ENCODE peak calls at places on chromosomes 7 and 10, in nine cellular contexts. One of them, this sample, is unnamed.
A peak's percentile ranks its signal among the peaks of the same experiment; 100 is the strongest.

GRCh38 chr10:28991738-28992270 is 297.1 kb upstream of the LYZL1 start:
- DNase-seq in Panc1: no peak
- DNase-seq in astrocyte of the spinal cord: peak; percentile 55
- DNase-seq in bronchial epithelial cell: peak; percentile 63
- DNase-seq in naive thymus-derived CD4-positive, alpha-beta T cell: no peak
- DNase-seq in CD8-positive, alpha-beta memory T cell: no peak
- DNase-seq in fibroblast of the aortic adventitia: peak; percentile 53
- DNase-seq in lower lobe of right lung: no peak
- DNase-seq in CD8-positive, alpha-beta T cell: no peak
- DNase-seq in this sample: no peak

GRCh38 chr7:75040512-75040911 is 33.1 kb downstream of the RCC1L start:
- DNase-seq in Panc1: no peak
- DNase-seq in astrocyte of the spinal cord: no peak
- DNase-seq in bronchial epithelial cell: no peak
- DNase-seq in naive thymus-derived CD4-positive, alpha-beta T cell: no peak
- DNase-seq in CD8-positive, alpha-beta memory T cell: no peak
- DNase-seq in fibroblast of the aortic adventitia: no peak
- DNase-seq in lower lobe of right lung: no peak
- DNase-seq in CD8-positive, alpha-beta T cell: no peak
- DNase-seq in this sample: no peak

GRCh38 chr7:104207731-104208420 is at the start of gene ORC5:
- DNase-seq in Panc1: peak; percentile 38
- DNase-seq in astrocyte of the spinal cord: peak; percentile 81
- DNase-seq in bronchial epithelial cell: peak; percentile 71
- DNase-seq in naive thymus-derived CD4-positive, alpha-beta T cell: peak; percentile 59
- DNase-seq in CD8-positive, alpha-beta memory T cell: peak; percentile 79
- DNase-seq in fibroblast of the aortic adventitia: peak; percentile 72
- DNase-seq in lower lobe of right lung: peak; percentile 88
- DNase-seq in CD8-positive, alpha-beta T cell: peak; percentile 85
- DNase-seq in this sample: peak; percentile 70

GRCh38 chr7:132575336-132575986 is 809 bp downstream of the PLXNA4 start:
- DNase-seq in Panc1: no peak
- DNase-seq in astrocyte of the spinal cord: peak; percentile 68
- DNase-seq in bronchial epithelial cell: peak; percentile 8
- DNase-seq in naive thymus-derived CD4-positive, alpha-beta T cell: no peak
- DNase-seq in CD8-positive, alpha-beta memory T cell: no peak
- DNase-seq in fibroblast of the aortic adventitia: peak; percentile 74
- DNase-seq in lower lobe of right lung: no peak
- DNase-seq in CD8-positive, alpha-beta T cell: no peak
- DNase-seq in this sample: no peak

GRCh38 chr10:109914966-109915365 is 8.3 kb downstream of the XPNPEP1 start:
- DNase-seq in Panc1: no peak
- DNase-seq in astrocyte of the spinal cord: peak; percentile 92
- DNase-seq in bronchial epithelial cell: peak; percentile 98
- DNase-seq in naive thymus-derived CD4-positive, alpha-beta T cell: no peak
- DNase-seq in CD8-positive, alpha-beta memory T cell: peak; percentile 64
- DNase-seq in fibroblast of the aortic adventitia: peak; percentile 90
- DNase-seq in lower lobe of right lung: no peak
- DNase-seq in CD8-positive, alpha-beta T cell: peak; percentile 56
- DNase-seq in this sample: peak; percentile 88

GRCh38 chr7:155477469-155477868 is 19.5 kb downstream of the EN2 start:
- DNase-seq in Panc1: no peak
- DNase-seq in astrocyte of the spinal cord: no peak
- DNase-seq in bronchial epithelial cell: no peak
- DNase-seq in naive thymus-derived CD4-positive, alpha-beta T cell: no peak
- DNase-seq in CD8-positive, alpha-beta memory T cell: no peak
- DNase-seq in fibroblast of the aortic adventitia: no peak
- DNase-seq in lower lobe of right lung: no peak
- DNase-seq in CD8-positive, alpha-beta T cell: no peak
- DNase-seq in this sample: no peak

GRCh38 chr10:22791655-22792054 is 77.3 kb upstream of the PIP4K2A start:
- DNase-seq in Panc1: no peak
- DNase-seq in astrocyte of the spinal cord: no peak
- DNase-seq in bronchial epithelial cell: no peak
- DNase-seq in naive thymus-derived CD4-positive, alpha-beta T cell: no peak
- DNase-seq in CD8-positive, alpha-beta memory T cell: no peak
- DNase-seq in fibroblast of the aortic adventitia: no peak
- DNase-seq in lower lobe of right lung: no peak
- DNase-seq in CD8-positive, alpha-beta T cell: no peak
- DNase-seq in this sample: no peak

GRCh38 chr7:115217373-115217772 is 295.5 kb downstream of the MDFIC start:
- DNase-seq in Panc1: no peak
- DNase-seq in astrocyte of the spinal cord: peak; percentile 23
- DNase-seq in bronchial epithelial cell: peak; percentile 10
- DNase-seq in naive thymus-derived CD4-positive, alpha-beta T cell: no peak
- DNase-seq in CD8-positive, alpha-beta memory T cell: no peak
- DNase-seq in fibroblast of the aortic adventitia: peak; percentile 32
- DNase-seq in lower lobe of right lung: no peak
- DNase-seq in CD8-positive, alpha-beta T cell: no peak
- DNase-seq in this sample: no peak

GRCh38 chr7:159032310-159032709 is 112.4 kb downstream of the VIPR2 start:
- DNase-seq in Panc1: no peak
- DNase-seq in astrocyte of the spinal cord: no peak
- DNase-seq in bronchial epithelial cell: no peak
- DNase-seq in naive thymus-derived CD4-positive, alpha-beta T cell: no peak
- DNase-seq in CD8-positive, alpha-beta memory T cell: no peak
- DNase-seq in fibroblast of the aortic adventitia: no peak
- DNase-seq in lower lobe of right lung: no peak
- DNase-seq in CD8-positive, alpha-beta T cell: peak; percentile 46
- DNase-seq in this sample: no peak

GRCh38 chr7:159032753-159033472 is 111.8 kb downstream of the VIPR2 start:
- DNase-seq in Panc1: no peak
- DNase-seq in astrocyte of the spinal cord: no peak
- DNase-seq in bronchial epithelial cell: no peak
- DNase-seq in naive thymus-derived CD4-positive, alpha-beta T cell: no peak
- DNase-seq in CD8-positive, alpha-beta memory T cell: no peak
- DNase-seq in fibroblast of the aortic adventitia: no peak
- DNase-seq in lower lobe of right lung: no peak
- DNase-seq in CD8-positive, alpha-beta T cell: peak; percentile 34
- DNase-seq in this sample: no peak

GRCh38 chr7:159030490-159031134 is 114.1 kb downstream of the VIPR2 start:
- DNase-seq in Panc1: no peak
- DNase-seq in astrocyte of the spinal cord: no peak
- DNase-seq in bronchial epithelial cell: no peak
- DNase-seq in naive thymus-derived CD4-positive, alpha-beta T cell: no peak
- DNase-seq in CD8-positive, alpha-beta memory T cell: no peak
- DNase-seq in fibroblast of the aortic adventitia: no peak
- DNase-seq in lower lobe of right lung: peak; percentile 76
- DNase-seq in CD8-positive, alpha-beta T cell: peak; percentile 46
- DNase-seq in this sample: no peak

GRCh38 chr7:159031750-159032149 is 112.9 kb downstream of the VIPR2 start:
- DNase-seq in Panc1: no peak
- DNase-seq in astrocyte of the spinal cord: no peak
- DNase-seq in bronchial epithelial cell: no peak
- DNase-seq in naive thymus-derived CD4-positive, alpha-beta T cell: no peak
- DNase-seq in CD8-positive, alpha-beta memory T cell: no peak
- DNase-seq in fibroblast of the aortic adventitia: no peak
- DNase-seq in lower lobe of right lung: no peak
- DNase-seq in CD8-positive, alpha-beta T cell: peak; percentile 45
- DNase-seq in this sample: no peak

GRCh38 chr7:159031135-159031701 is 113.4 kb downstream of the VIPR2 start:
- DNase-seq in Panc1: no peak
- DNase-seq in astrocyte of the spinal cord: no peak
- DNase-seq in bronchial epithelial cell: no peak
- DNase-seq in naive thymus-derived CD4-positive, alpha-beta T cell: no peak
- DNase-seq in CD8-positive, alpha-beta memory T cell: no peak
- DNase-seq in fibroblast of the aortic adventitia: no peak
- DNase-seq in lower lobe of right lung: no peak
- DNase-seq in CD8-positive, alpha-beta T cell: peak; percentile 37
- DNase-seq in this sample: no peak
- H3K4me3 ChIP-seq in Panc1: peak overlapping the region; percentile 46
- H3K4me3 ChIP-seq in astrocyte of the spinal cord: no peak overlapping the region
- H3K4me3 ChIP-seq in bronchial epithelial cell: peak overlapping the region; percentile 36
- H3K4me3 ChIP-seq in naive thymus-derived CD4-positive, alpha-beta T cell: no peak overlapping the region
- H3K4me3 ChIP-seq in CD8-positive, alpha-beta memory T cell: no peak overlapping the region
- H3K4me3 ChIP-seq in fibroblast of the aortic adventitia: no peak overlapping the region
- H3K4me3 ChIP-seq in lower lobe of right lung: peak overlapping the region; percentile 61
- H3K4me3 ChIP-seq in CD8-positive, alpha-beta T cell: no peak overlapping the region
- H3K4me3 ChIP-seq in this sample: no peak overlapping the region

DNA sequence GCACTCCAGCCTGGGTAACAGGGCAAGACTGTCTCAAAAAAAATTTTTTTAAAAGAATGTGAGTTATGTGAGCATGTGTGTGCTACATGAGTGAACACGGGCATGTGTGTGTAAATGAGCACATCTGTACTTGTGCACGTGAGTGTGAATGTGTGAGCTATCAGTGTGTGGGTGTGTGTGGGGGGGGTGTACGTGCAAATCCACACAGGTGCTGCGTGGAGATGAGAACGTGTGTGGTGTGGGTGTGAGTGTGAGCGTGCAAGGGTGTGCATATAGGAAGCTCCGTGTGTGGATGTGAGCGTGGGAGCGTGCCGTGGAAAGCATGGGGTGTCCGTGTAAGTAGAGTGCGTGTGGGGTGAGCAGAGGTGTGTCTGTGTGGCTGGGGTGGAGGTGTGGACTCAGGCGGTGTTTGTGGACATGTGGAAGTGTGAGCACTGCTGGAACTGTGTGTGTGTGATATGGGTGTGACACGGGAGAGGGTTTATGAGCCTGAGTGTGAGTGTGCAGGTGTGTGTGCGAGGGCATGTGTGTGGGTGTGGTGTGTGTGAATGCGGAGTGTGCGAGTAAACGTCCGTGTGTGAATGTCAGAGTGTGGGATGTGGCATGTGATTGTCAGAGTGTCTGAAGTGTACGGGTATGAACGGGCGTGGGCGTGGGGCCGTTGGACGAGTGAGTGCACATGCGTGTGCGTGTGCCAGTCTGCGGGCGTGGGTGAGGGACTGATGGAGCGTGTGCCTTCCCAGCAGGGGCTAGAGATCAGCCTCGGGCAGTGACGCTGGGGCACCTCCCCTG is 45.9 kb upstream of the TNRC18 start:
- DNase-seq in Panc1: no peak
- DNase-seq in astrocyte of the spinal cord: no peak
- DNase-seq in bronchial epithelial cell: no peak
- DNase-seq in naive thymus-derived CD4-positive, alpha-beta T cell: no peak
- DNase-seq in CD8-positive, alpha-beta memory T cell: no peak
- DNase-seq in fibroblast of the aortic adventitia: no peak
- DNase-seq in lower lobe of right lung: no peak
- DNase-seq in CD8-positive, alpha-beta T cell: no peak
- DNase-seq in this sample: no peak
- H3K4me3 ChIP-seq in Panc1: no peak overlapping the region
- H3K4me3 ChIP-seq in astrocyte of the spinal cord: no peak overlapping the region
- H3K4me3 ChIP-seq in bronchial epithelial cell: no peak overlapping the region
- H3K4me3 ChIP-seq in naive thymus-derived CD4-positive, alpha-beta T cell: no peak overlapping the region
- H3K4me3 ChIP-seq in CD8-positive, alpha-beta memory T cell: no peak overlapping the region
- H3K4me3 ChIP-seq in fibroblast of the aortic adventitia: no peak overlapping the region
- H3K4me3 ChIP-seq in lower lobe of right lung: no peak overlapping the region
- H3K4me3 ChIP-seq in CD8-positive, alpha-beta T cell: no peak overlapping the region
- H3K4me3 ChIP-seq in this sample: no peak overlapping the region

GRCh38 chr7:55020481-55020871 is 1.7 kb downstream of the EGFR start:
- DNase-seq in Panc1: no peak
- DNase-seq in astrocyte of the spinal cord: peak; percentile 50
- DNase-seq in bronchial epithelial cell: peak; percentile 93
- DNase-seq in naive thymus-derived CD4-positive, alpha-beta T cell: no peak
- DNase-seq in CD8-positive, alpha-beta memory T cell: no peak
- DNase-seq in fibroblast of the aortic adventitia: peak; percentile 72
- DNase-seq in lower lobe of right lung: peak; percentile 64
- DNase-seq in CD8-positive, alpha-beta T cell: no peak
- DNase-seq in this sample: no peak
- H3K4me3 ChIP-seq in Panc1: peak overlapping the region; percentile 74
- H3K4me3 ChIP-seq in astrocyte of the spinal cord: peak overlapping the region; percentile 77
- H3K4me3 ChIP-seq in bronchial epithelial cell: peak overlapping the region; percentile 75
- H3K4me3 ChIP-seq in naive thymus-derived CD4-positive, alpha-beta T cell: no peak overlapping the region
- H3K4me3 ChIP-seq in CD8-positive, alpha-beta memory T cell: no peak overlapping the region
- H3K4me3 ChIP-seq in fibroblast of the aortic adventitia: peak overlapping the region; percentile 79
- H3K4me3 ChIP-seq in lower lobe of right lung: peak overlapping the region; percentile 83
- H3K4me3 ChIP-seq in CD8-positive, alpha-beta T cell: no peak overlapping the region
- H3K4me3 ChIP-seq in this sample: no peak overlapping the region

GRCh38 chr10:89836840-89837172 is 135.4 kb downstream of the KIF20B start:
- DNase-seq in Panc1: no peak
- DNase-seq in astrocyte of the spinal cord: no peak
- DNase-seq in bronchial epithelial cell: no peak
- DNase-seq in naive thymus-derived CD4-positive, alpha-beta T cell: no peak
- DNase-seq in CD8-positive, alpha-beta memory T cell: no peak
- DNase-seq in fibroblast of the aortic adventitia: no peak
- DNase-seq in lower lobe of right lung: peak; percentile 48
- DNase-seq in CD8-positive, alpha-beta T cell: no peak
- DNase-seq in this sample: no peak

GRCh38 chr10:89838002-89838615 is 136.7 kb downstream of the KIF20B start:
- DNase-seq in Panc1: no peak
- DNase-seq in astrocyte of the spinal cord: no peak
- DNase-seq in bronchial epithelial cell: no peak
- DNase-seq in naive thymus-derived CD4-positive, alpha-beta T cell: no peak
- DNase-seq in CD8-positive, alpha-beta memory T cell: no peak
- DNase-seq in fibroblast of the aortic adventitia: no peak
- DNase-seq in lower lobe of right lung: no peak
- DNase-seq in CD8-positive, alpha-beta T cell: no peak
- DNase-seq in this sample: no peak

DNA sequence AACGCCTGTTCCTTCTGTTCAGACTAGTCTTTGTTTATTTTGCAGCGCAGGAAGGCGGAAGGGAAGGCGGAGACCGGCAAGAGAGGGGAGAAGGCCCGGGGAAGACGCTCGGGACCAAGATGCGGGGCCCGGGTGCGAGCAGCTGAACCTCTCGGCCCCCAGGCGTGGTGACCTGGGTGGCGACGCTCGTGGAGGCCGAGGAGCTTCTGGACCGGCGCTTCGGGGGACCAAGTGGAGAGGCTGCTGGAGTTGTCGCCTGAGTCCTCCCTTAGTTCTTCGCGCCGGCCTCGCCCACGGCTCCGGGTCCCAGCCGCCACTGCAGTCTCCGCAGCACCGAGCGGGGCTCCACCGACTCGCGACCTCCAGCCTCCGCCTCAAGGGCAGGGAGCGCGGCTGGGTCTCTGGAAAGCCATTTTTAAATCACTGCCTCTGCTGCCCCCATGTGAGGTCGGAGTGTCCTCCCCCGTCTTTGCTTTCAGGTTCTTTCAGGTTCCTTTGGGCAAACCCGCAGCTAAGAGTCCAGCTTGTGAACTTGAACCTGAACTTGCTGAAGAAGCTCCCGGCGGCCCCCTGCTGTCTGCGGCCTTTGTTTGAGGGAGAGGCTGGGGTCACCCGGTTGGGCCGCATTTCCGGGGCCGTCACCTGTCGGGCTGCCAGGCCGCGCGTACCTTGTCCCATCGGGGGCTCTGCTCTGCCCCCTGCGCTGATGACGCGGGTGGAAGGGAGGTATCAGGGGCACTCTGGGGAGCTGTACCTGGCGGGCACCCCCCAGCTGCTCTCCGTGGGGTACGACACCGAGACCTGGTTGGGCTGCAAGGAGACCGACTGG is 136.0 kb downstream of the KIF20B start:
- DNase-seq in Panc1: no peak
- DNase-seq in astrocyte of the spinal cord: peak; percentile 24
- DNase-seq in bronchial epithelial cell: peak; percentile 15
- DNase-seq in naive thymus-derived CD4-positive, alpha-beta T cell: peak; percentile 16
- DNase-seq in CD8-positive, alpha-beta memory T cell: peak; percentile 61
- DNase-seq in fibroblast of the aortic adventitia: peak; percentile 9
- DNase-seq in lower lobe of right lung: peak; percentile 60
- DNase-seq in CD8-positive, alpha-beta T cell: peak; percentile 63
- DNase-seq in this sample: no peak
- H3K4me3 ChIP-seq in Panc1: peak overlapping the region; percentile 57
- H3K4me3 ChIP-seq in astrocyte of the spinal cord: peak overlapping the region; percentile 43
- H3K4me3 ChIP-seq in bronchial epithelial cell: peak overlapping the region; percentile 72
- H3K4me3 ChIP-seq in naive thymus-derived CD4-positive, alpha-beta T cell: peak overlapping the region; percentile 57
- H3K4me3 ChIP-seq in CD8-positive, alpha-beta memory T cell: peak overlapping the region; percentile 61
- H3K4me3 ChIP-seq in fibroblast of the aortic adventitia: peak overlapping the region; percentile 58
- H3K4me3 ChIP-seq in lower lobe of right lung: peak overlapping the region; percentile 73
- H3K4me3 ChIP-seq in CD8-positive, alpha-beta T cell: peak overlapping the region; percentile 78
- H3K4me3 ChIP-seq in this sample: no peak overlapping the region

This sample was measured in Jurkat, Clone E6-1.